ENCODE peak calls at places on chromosomes 5 and 9, in six cellular contexts. One of them, this sample, is unnamed.

GRCh38 chr9:123011878-123012528 is 21.5 kb upstream of the GPR21 start:
- DNase-seq in HFF-Myc: no peak
- DNase-seq in right lobe of liver: no peak
- DNase-seq in heart right ventricle: no peak
- DNase-seq in transverse colon: no peak
- DNase-seq in GM10248: no peak
- DNase-seq in this sample: no peak

GRCh38 chr9:106934424-106934823 is 71.5 kb downstream of the ZNF462 start:
- DNase-seq in HFF-Myc: no peak
- DNase-seq in heart right ventricle: no peak
- DNase-seq in right lobe of liver: no peak
- DNase-seq in transverse colon: no peak
- DNase-seq in GM10248: no peak
- DNase-seq in this sample: no peak

GRCh38 chr9:36749461-36749860 is 176.8 kb downstream of the MELK start:
- DNase-seq in transverse colon: no peak
- DNase-seq in GM10248: no peak
- DNase-seq in heart right ventricle: no peak
- DNase-seq in HFF-Myc: no peak
- DNase-seq in right lobe of liver: no peak
- DNase-seq in this sample: no peak

GRCh38 chr5:2755811-2756210 is 4.3 kb upstream of the IRX2 start:
- DNase-seq in right lobe of liver: no peak
- DNase-seq in HFF-Myc: no peak
- DNase-seq in GM10248: no peak
- DNase-seq in heart right ventricle: no peak
- DNase-seq in transverse colon: no peak
- DNase-seq in this sample: no peak

GRCh38 chr5:68924490-68925145 is 169.2 kb upstream of the SLC30A5 start:
- DNase-seq in GM10248: no peak
- DNase-seq in right lobe of liver: no peak
- DNase-seq in transverse colon: no peak
- DNase-seq in HFF-Myc: no peak
- DNase-seq in heart right ventricle: no peak
- DNase-seq in this sample: no peak

GRCh38 chr5:75017971-75018370 is 34.4 kb downstream of the GCNT4 start:
- DNase-seq in transverse colon: no peak
- DNase-seq in right lobe of liver: no peak
- DNase-seq in GM10248: no peak
- DNase-seq in HFF-Myc: no peak
- DNase-seq in heart right ventricle: no peak
- DNase-seq in this sample: no peak

GRCh38 chr9:109742759-109743388 is 37.1 kb upstream of the PALM2AKAP2 start:
- DNase-seq in transverse colon: no peak
- DNase-seq in heart right ventricle: no peak
- DNase-seq in GM10248: no peak
- DNase-seq in right lobe of liver: no peak
- DNase-seq in HFF-Myc: peak
- DNase-seq in this sample: no peak

GRCh38 chr5:136023935-136024645 is 4.7 kb upstream of the TGFBI start:
- DNase-seq in heart right ventricle: no peak
- DNase-seq in right lobe of liver: no peak
- DNase-seq in GM10248: no peak
- DNase-seq in HFF-Myc: no peak
- DNase-seq in transverse colon: no peak
- DNase-seq in this sample: no peak

GRCh38 chr9:85742630-85742928 is 825 bp upstream of the AGTPBP1 start:
- DNase-seq in HFF-Myc: no peak
- DNase-seq in transverse colon: no peak
- DNase-seq in GM10248: no peak
- DNase-seq in right lobe of liver: no peak
- DNase-seq in heart right ventricle: no peak
- DNase-seq in this sample: no peak

GRCh38 chr9:37350486-37351190 is 71.9 kb upstream of the GRHPR start:
- DNase-seq in right lobe of liver: no peak
- DNase-seq in HFF-Myc: no peak
- DNase-seq in heart right ventricle: no peak
- DNase-seq in GM10248: no peak
- DNase-seq in transverse colon: no peak
- DNase-seq in this sample: no peak

GRCh38 chr5:36237756-36238155 is 4.0 kb downstream of the NADK2 start:
- DNase-seq in GM10248: no peak
- DNase-seq in HFF-Myc: no peak
- DNase-seq in right lobe of liver: no peak
- DNase-seq in transverse colon: no peak
- DNase-seq in heart right ventricle: no peak
- DNase-seq in this sample: no peak

GRCh38 chr9:72205513-72205912 is 56.3 kb downstream of the GDA start:
- DNase-seq in transverse colon: no peak
- DNase-seq in heart right ventricle: no peak
- DNase-seq in HFF-Myc: no peak
- DNase-seq in GM10248: peak
- DNase-seq in right lobe of liver: no peak
- DNase-seq in this sample: no peak

GRCh38 chr5:105688227-105688807 is 1982.4 kb downstream of the EFNA5 start:
- DNase-seq in transverse colon: no peak
- DNase-seq in GM10248: no peak
- DNase-seq in HFF-Myc: no peak
- DNase-seq in right lobe of liver: no peak
- DNase-seq in heart right ventricle: no peak
- DNase-seq in this sample: no peak

GRCh38 chr9:8857330-8858249 is 1058.0 kb upstream of the DMAC1 start:
- DNase-seq in transverse colon: peak
- DNase-seq in HFF-Myc: no peak
- DNase-seq in heart right ventricle: peak
- DNase-seq in right lobe of liver: peak
- DNase-seq in GM10248: peak
- DNase-seq in this sample: no peak

GRCh38 chr9:14903040-14903439 is 7.2 kb downstream of the FREM1 start:
- DNase-seq in right lobe of liver: no peak
- DNase-seq in transverse colon: no peak
- DNase-seq in GM10248: no peak
- DNase-seq in HFF-Myc: no peak
- DNase-seq in heart right ventricle: no peak
- DNase-seq in this sample: no peak

GRCh38 chr5:123382252-123382651 is 41.0 kb downstream of the CEP120 start:
- DNase-seq in right lobe of liver: no peak
- DNase-seq in GM10248: no peak
- DNase-seq in heart right ventricle: no peak
- DNase-seq in transverse colon: no peak
- DNase-seq in HFF-Myc: no peak
- DNase-seq in this sample: no peak

GRCh38 chr5:72498284-72498683 is 8.9 kb downstream of the ZNF366 start:
- DNase-seq in HFF-Myc: no peak
- DNase-seq in right lobe of liver: no peak
- DNase-seq in GM10248: no peak
- DNase-seq in heart right ventricle: no peak
- DNase-seq in transverse colon: no peak
- DNase-seq in this sample: no peak

GRCh38 chr9:113580041-113580953 is 116.8 kb downstream of the RGS3 start:
- DNase-seq in GM10248: no peak
- DNase-seq in heart right ventricle: peak
- DNase-seq in HFF-Myc: no peak
- DNase-seq in right lobe of liver: peak
- DNase-seq in transverse colon: peak
- DNase-seq in this sample: no peak

GRCh38 chr5:111635151-111635945 is 121.6 kb downstream of the NREP start:
- DNase-seq in GM10248: no peak
- DNase-seq in heart right ventricle: no peak
- DNase-seq in HFF-Myc: no peak
- DNase-seq in transverse colon: no peak
- DNase-seq in right lobe of liver: peak
- DNase-seq in this sample: no peak

GRCh38 chr5:39197556-39197955 is 21.8 kb downstream of the FYB1 start:
- DNase-seq in heart right ventricle: no peak
- DNase-seq in GM10248: no peak
- DNase-seq in transverse colon: no peak
- DNase-seq in right lobe of liver: no peak
- DNase-seq in HFF-Myc: no peak
- DNase-seq in this sample: no peak

GRCh38 chr9:8895498-8896224 is 1096.1 kb upstream of the DMAC1 start:
- DNase-seq in right lobe of liver: no peak
- DNase-seq in GM10248: peak
- DNase-seq in transverse colon: no peak
- DNase-seq in HFF-Myc: no peak
- DNase-seq in heart right ventricle: no peak
- DNase-seq in this sample: no peak

GRCh38 chr5:87267574-87268125 is at the start of gene RASA1:
- DNase-seq in GM10248: peak
- DNase-seq in transverse colon: peak
- DNase-seq in heart right ventricle: peak
- DNase-seq in HFF-Myc: peak
- DNase-seq in right lobe of liver: peak
- DNase-seq in this sample: peak

GRCh38 chr9:130041648-130042405 is 1.2 kb downstream of the FNBP1 start:
- DNase-seq in GM10248: no peak
- DNase-seq in transverse colon: no peak
- DNase-seq in HFF-Myc: no peak
- DNase-seq in right lobe of liver: peak
- DNase-seq in heart right ventricle: peak
- DNase-seq in this sample: no peak

GRCh38 chr9:114238919-114239879 is 83.7 kb upstream of the ORM1 start:
- DNase-seq in HFF-Myc: peak
- DNase-seq in transverse colon: no peak
- DNase-seq in right lobe of liver: no peak
- DNase-seq in heart right ventricle: no peak
- DNase-seq in GM10248: no peak
- DNase-seq in this sample: no peak

GRCh38 chr5:126031989-126032716 is 391.1 kb upstream of the GRAMD2B start:
- DNase-seq in right lobe of liver: peak
- DNase-seq in HFF-Myc: peak
- DNase-seq in GM10248: no peak
- DNase-seq in transverse colon: no peak
- DNase-seq in heart right ventricle: peak
- DNase-seq in this sample: no peak

DNA sequence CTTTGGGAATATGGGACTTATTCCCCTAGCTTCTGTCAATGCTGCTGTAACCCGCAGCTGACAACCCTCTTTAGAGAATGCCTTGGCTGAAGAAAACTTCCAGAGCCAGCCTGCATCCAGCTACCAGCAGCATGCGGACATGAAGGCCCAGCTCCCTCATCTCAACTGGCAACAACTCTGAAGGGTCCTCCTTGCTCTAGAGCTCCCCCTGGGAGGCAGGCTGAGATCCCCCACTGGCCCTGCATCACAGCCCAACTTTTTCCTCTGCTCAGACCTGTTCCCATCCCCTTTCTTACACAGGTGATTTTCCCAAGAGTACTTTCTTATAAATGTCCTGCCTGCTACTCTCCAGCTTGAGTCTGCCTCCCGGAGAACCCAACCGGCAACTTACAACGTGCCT is 18.7 kb upstream of the WNT8A start:
- DNase-seq in HFF-Myc: no peak
- DNase-seq in right lobe of liver: no peak
- DNase-seq in heart right ventricle: no peak
- DNase-seq in GM10248: no peak
- DNase-seq in transverse colon: no peak
- DNase-seq in this sample: no peak
- TF ChIP-seq CTCF in HFF-Myc: peak
- TF ChIP-seq CTCF in right lobe of liver: no peak
- TF ChIP-seq CTCF in heart right ventricle: peak
- TF ChIP-seq CTCF in GM10248: no peak
- TF ChIP-seq CTCF in transverse colon: no peak
- TF ChIP-seq CTCF in this sample: no peak

GRCh38 chr5:147996379-147996778 is 67.4 kb upstream of the SPINK5 start:
- DNase-seq in HFF-Myc: no peak
- DNase-seq in heart right ventricle: no peak
- DNase-seq in GM10248: no peak
- DNase-seq in right lobe of liver: no peak
- DNase-seq in transverse colon: no peak
- DNase-seq in this sample: no peak
- TF ChIP-seq CTCF in HFF-Myc: no peak
- TF ChIP-seq CTCF in heart right ventricle: no peak
- TF ChIP-seq CTCF in GM10248: no peak
- TF ChIP-seq CTCF in right lobe of liver: no peak
- TF ChIP-seq CTCF in transverse colon: no peak
- TF ChIP-seq CTCF in this sample: no peak

DNA sequence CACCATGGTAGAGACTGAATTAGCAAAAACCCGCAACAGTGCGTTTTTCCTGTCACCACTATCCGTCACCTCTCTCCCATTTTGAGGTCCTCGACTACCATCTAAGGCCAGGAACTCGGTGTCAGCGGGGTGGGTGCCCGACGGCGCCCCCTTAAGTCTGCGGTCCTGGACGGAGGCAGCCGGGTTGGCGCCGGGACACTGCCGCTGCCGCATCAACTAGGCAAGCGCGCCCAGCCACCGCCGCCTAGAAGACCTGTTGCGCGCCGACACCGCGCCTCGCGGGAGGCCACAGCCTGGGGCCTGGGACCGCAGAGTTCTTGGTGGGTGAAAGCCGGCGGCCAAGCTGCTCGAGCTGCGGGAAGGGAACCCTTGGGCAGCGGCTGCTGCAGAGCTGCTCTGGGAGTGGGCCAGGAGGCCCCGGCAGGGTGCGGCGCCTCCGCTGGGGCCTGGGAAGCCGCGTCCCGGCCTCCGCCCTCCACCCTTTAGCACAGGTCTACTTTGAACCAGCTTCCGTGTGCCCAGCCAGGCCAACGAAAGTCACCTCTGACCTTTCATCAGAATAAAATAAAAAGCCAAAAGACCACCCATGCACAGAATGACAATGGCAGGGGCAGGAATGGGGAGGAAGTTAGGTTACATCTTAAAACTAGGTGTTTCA is 3.5 kb downstream of the FOXB2 start:
- DNase-seq in GM10248: peak
- DNase-seq in heart right ventricle: no peak
- DNase-seq in HFF-Myc: no peak
- DNase-seq in transverse colon: no peak
- DNase-seq in right lobe of liver: no peak
- DNase-seq in this sample: no peak
- TF ChIP-seq CTCF in GM10248: no peak
- TF ChIP-seq CTCF in heart right ventricle: no peak
- TF ChIP-seq CTCF in HFF-Myc: no peak
- TF ChIP-seq CTCF in transverse colon: no peak
- TF ChIP-seq CTCF in right lobe of liver: no peak
- TF ChIP-seq CTCF in this sample: no peak

DNA sequence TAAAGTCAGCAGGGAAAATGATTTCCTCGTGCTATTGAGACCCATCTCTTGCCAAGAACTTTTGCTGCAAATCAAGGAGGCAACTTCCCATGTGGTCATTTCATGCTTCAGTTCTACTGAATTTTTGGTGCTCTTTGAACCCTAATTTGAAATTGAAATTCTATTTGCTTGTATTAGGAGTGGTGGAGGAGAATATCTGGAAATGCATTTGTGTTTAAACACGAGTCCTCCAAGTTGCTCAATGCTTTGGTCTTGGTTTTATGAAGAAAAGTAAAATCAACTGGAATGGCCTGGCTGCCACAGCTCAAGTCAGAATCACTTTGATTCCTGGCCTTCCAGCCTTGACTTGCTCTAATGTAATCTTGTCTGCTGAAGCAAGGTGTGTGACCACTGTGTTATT is 613.2 kb downstream of the TLE1 start:
- DNase-seq in GM10248: no peak
- DNase-seq in right lobe of liver: no peak
- DNase-seq in heart right ventricle: no peak
- DNase-seq in transverse colon: no peak
- DNase-seq in HFF-Myc: no peak
- DNase-seq in this sample: no peak
- TF ChIP-seq CTCF in GM10248: no peak
- TF ChIP-seq CTCF in right lobe of liver: no peak
- TF ChIP-seq CTCF in heart right ventricle: no peak
- TF ChIP-seq CTCF in transverse colon: no peak
- TF ChIP-seq CTCF in HFF-Myc: no peak
- TF ChIP-seq CTCF in this sample: no peak

This sample was measured in omental fat pad.